ENCODE peak calls at places on chromosomes 13 and 19, in nine cellular contexts. B, U, T, X, P, L, E, W and K are unnamed samples.

GRCh38 chr19:1067341-1068103 is 555 bp downstream of the ARHGAP45 start:
- DNase-seq in B (peak; percentile 91), U (no peak), T (no peak), X (no peak), P (no peak), L (no peak), E (no peak), W (peak; percentile 20), K (no peak)

GRCh38 chr13:65275838-65276630 is 1954.1 kb downstream of the PCDH9 start:
- DNase-seq in B (no peak), U (no peak), T (no peak), X (no peak), P (no peak), L (no peak), E (no peak), W (no peak), K (no peak)

GRCh38 chr13:84672616-84673015 is 790.3 kb upstream of the SLITRK1 start:
- DNase-seq in B (no peak), U (no peak), T (no peak), X (no peak), P (no peak), L (no peak), E (no peak), W (no peak), K (no peak)

GRCh38 chr13:45385320-45385719 is 32.9 kb downstream of the SLC25A30 start:
- DNase-seq in B (no peak), U (no peak), T (no peak), X (no peak), P (no peak), L (no peak), E (no peak), W (no peak), K (no peak)

GRCh38 chr13:27355894-27356293 is 68.5 kb upstream of the GTF3A start:
- DNase-seq in B (no peak), U (no peak), T (no peak), X (no peak), P (no peak), L (no peak), E (no peak), W (no peak), K (no peak)

GRCh38 chr13:82438320-82438719 is 1444.0 kb downstream of the SLITRK1 start:
- DNase-seq in B (no peak), U (no peak), T (no peak), X (no peak), P (no peak), L (no peak), E (no peak), W (no peak), K (no peak)

GRCh38 chr19:17394891-17395415 is 957 bp upstream of the CCDC194 start:
- DNase-seq in B (no peak), U (peak; percentile 74), T (peak; percentile 78), X (no peak), P (no peak), L (no peak), E (no peak), W (peak; percentile 71), K (no peak)

GRCh38 chr19:47797996-47798903 is 6.1 kb downstream of the TPRX1 start:
- DNase-seq in B (no peak), U (no peak), T (no peak), X (no peak), P (no peak), L (no peak), E (no peak), W (no peak), K (no peak)

GRCh38 chr13:90135558-90135957 is 1211.9 kb upstream of the MIR17HG start:
- DNase-seq in B (no peak), U (no peak), T (no peak), X (no peak), P (no peak), L (no peak), E (no peak), W (no peak), K (no peak)

GRCh38 chr13:91216928-91217700 is 130.4 kb upstream of the MIR17HG start:
- DNase-seq in B (no peak), U (no peak), T (no peak), X (no peak), P (no peak), L (no peak), E (no peak), W (no peak), K (no peak)

GRCh38 chr13:94195715-94196114 is 283.8 kb downstream of the DCT start:
- DNase-seq in B (no peak), U (peak; percentile 93), T (no peak), X (no peak), P (no peak), L (no peak), E (no peak), W (no peak), K (peak; percentile 59)

GRCh38 chr13:102517959-102518358 is 78.8 kb upstream of the TPP2 start:
- DNase-seq in B (no peak), U (peak; percentile 2), T (no peak), X (no peak), P (no peak), L (no peak), E (no peak), W (no peak), K (no peak)

GRCh38 chr13:30145709-30146367 is 161.5 kb downstream of the KATNAL1 start:
- DNase-seq in B (no peak), U (no peak), T (no peak), X (no peak), P (no peak), L (no peak), E (no peak), W (no peak), K (no peak)

GRCh38 chr19:14979136-14979497 is 547 bp downstream of the SLC1A6 start:
- DNase-seq in B (no peak), U (no peak), T (no peak), X (no peak), P (no peak), L (no peak), E (no peak), W (no peak), K (no peak)

GRCh38 chr13:112952759-112953541 is 16.1 kb upstream of the MCF2L start:
- DNase-seq in B (no peak), U (no peak), T (no peak), X (no peak), P (no peak), L (no peak), E (no peak), W (no peak), K (no peak)

GRCh38 chr19:42191855-42192254 is 25.6 kb downstream of the DEDD2 start:
- DNase-seq in B (no peak), U (peak; percentile 91), T (no peak), X (no peak), P (no peak), L (no peak), E (no peak), W (no peak), K (peak; percentile 21)

GRCh38 chr13:51380269-51380668 is 40.8 kb downstream of the SERPINE3 start:
- DNase-seq in B (no peak), U (no peak), T (no peak), X (no peak), P (no peak), L (no peak), E (no peak), W (no peak), K (no peak)

DNA sequence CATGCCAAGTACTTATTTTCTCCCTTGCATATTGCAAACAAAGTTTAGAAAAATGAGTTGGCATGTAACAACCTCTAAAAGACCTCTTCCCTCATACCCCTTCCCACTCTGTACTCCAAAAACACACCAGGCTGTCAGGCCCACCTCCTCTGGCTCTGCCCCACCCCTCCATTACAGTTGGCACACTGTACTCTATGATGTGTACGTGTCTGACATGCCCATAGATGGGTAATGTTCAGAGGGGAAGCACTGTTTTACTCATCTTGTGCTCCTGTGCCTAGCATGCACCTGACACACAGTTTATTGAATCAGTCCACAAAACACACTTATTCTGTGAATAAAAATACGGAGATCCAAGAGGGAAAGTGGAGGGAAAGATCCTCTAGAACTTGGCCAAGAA is 45.6 kb downstream of the SERPINE3 start:
- DNase-seq in B (no peak), U (no peak), T (no peak), X (no peak), P (no peak), L (no peak), E (no peak), W (no peak), K (no peak)
- H3K4me3 ChIP-seq in B (no peak overlapping the region), U (no peak overlapping the region), T (no peak overlapping the region), X (no peak overlapping the region), P (no peak overlapping the region), L (no peak overlapping the region), E (no peak overlapping the region), W (no peak overlapping the region), K (no peak overlapping the region)

GRCh38 chr19:45071969-45072790 is 4.1 kb downstream of the ZNF296 start:
- DNase-seq in B (no peak), U (no peak), T (no peak), X (no peak), P (no peak), L (no peak), E (no peak), W (no peak), K (no peak)
- H3K4me3 ChIP-seq in B (no peak overlapping the region), U (no peak overlapping the region), T (no peak overlapping the region), X (no peak overlapping the region), P (no peak overlapping the region), L (peak overlapping the region; percentile 3), E (no peak overlapping the region), W (no peak overlapping the region), K (no peak overlapping the region)

DNA sequence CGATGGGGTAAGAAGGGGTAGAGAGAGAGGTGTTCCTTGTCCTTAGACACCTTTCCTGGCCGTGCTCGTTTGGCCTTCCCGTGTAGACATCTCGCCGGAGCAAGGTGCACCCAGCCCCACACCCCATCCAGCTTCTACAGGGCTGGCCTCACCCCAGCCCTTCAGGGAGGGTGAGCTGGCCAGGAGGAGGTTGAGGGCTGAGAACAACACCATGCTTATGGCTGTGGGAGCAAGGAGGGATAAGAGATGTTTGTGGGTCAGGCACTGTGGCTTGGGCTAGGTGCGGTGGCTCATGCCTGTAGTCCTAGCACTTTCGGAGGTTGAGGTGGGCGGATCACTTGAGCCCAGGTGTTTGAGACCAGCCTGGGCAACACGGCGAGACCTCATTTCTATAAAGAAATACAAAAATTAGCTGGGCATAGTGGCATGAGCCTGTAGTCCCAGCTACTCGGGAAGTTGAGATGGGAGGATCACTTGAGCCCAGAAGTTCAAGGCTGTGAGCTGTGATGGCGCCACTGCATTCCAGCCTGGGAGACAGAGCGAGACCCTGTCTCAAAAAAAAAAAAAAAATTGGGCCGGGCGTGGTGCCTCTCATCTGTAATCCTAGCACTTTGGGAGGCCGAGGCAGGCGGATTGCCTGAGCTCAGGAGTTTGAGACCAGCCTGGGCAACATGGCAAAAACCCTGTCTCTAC is 15.5 kb downstream of the SMARCA4 start:
- DNase-seq in B (no peak), U (no peak), T (no peak), X (no peak), P (no peak), L (no peak), E (no peak), W (no peak), K (no peak)
- H3K4me3 ChIP-seq in B (no peak overlapping the region), U (no peak overlapping the region), T (no peak overlapping the region), X (peak overlapping the region; percentile 59), P (peak overlapping the region; percentile 63), L (no peak overlapping the region), E (peak overlapping the region; percentile 23), W (no peak overlapping the region), K (no peak overlapping the region)

DNA sequence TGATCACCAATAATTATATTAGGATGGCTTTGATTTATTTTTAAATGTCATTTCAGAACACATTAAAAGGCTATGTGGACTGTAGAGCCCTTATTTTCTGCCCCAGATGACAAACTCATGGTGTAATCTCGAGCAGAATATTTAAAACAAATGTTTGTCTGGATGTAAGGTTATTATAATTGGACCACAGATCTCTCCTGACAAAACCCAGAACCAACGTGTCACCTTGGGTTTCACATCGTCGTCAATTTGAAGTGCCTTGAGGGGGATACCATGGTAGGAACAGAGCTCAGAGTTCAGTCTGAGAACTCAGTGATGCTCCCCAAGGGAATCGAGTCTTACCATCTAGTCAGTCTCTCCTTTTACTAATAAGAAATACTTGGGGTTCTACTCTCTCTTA is 2.8 kb downstream of the SACS start:
- DNase-seq in B (no peak), U (no peak), T (no peak), X (no peak), P (no peak), L (no peak), E (no peak), W (no peak), K (no peak)
- H3K4me3 ChIP-seq in B (no peak overlapping the region), U (peak overlapping the region; percentile 84), T (no peak overlapping the region), X (no peak overlapping the region), P (peak overlapping the region; percentile 29), L (no peak overlapping the region), E (no peak overlapping the region), W (peak overlapping the region; percentile 75), K (no peak overlapping the region)